ENCODE peak calls at places on chromosomes 7 and 10, in ten cellular contexts. H is HepG2, A is dorsolateral prefrontal cortex, Y is kidney, J is cardiac muscle cell, P is heart right ventricle, Q is psoas muscle, Z is endodermal cell, D is Peyer's patch, R is astrocyte. V is an unnamed sample.

GRCh38 chr7:92634924-92635519 is 44.8 kb upstream of the FAM133B start:
- DNase-seq in R (peak), Y (no peak), J (no peak), H (peak), D (no peak), A (no peak), P (no peak), Q (no peak), Z (no peak), V (peak)

GRCh38 chr10:74799840-74800239 is 26.6 kb upstream of the KAT6B start:
- DNase-seq in Y (no peak), H (peak), R (peak), Q (no peak), D (no peak), Z (no peak), A (no peak), P (no peak), J (no peak), V (no peak)

GRCh38 chr10:75418287-75418686 is 13.1 kb upstream of the LRMDA start:
- DNase-seq in P (no peak), Y (no peak), Q (no peak), A (no peak), D (no peak), H (no peak), Z (peak), J (no peak), R (no peak), V (no peak)

GRCh38 chr7:138630059-138630610 is 71.0 kb downstream of the SVOPL start:
- DNase-seq in H (no peak), J (no peak), Q (no peak), Z (peak), P (no peak), Y (no peak), A (no peak), R (no peak), D (no peak), V (no peak)

GRCh38 chr7:123535517-123535916 is 1.1 kb upstream of the IQUB start:
- DNase-seq in J (no peak), D (no peak), P (no peak), A (no peak), Z (no peak), Q (no peak), R (no peak), H (no peak), Y (peak), V (no peak)

GRCh38 chr10:81027223-81027622 is 489.5 kb downstream of the SH2D4B start:
- DNase-seq in D (no peak), Q (no peak), P (no peak), Z (no peak), J (no peak), A (no peak), H (no peak), R (no peak), Y (no peak), V (no peak)

GRCh38 chr7:45086348-45087065 is 2.3 kb downstream of the NACAD start:
- DNase-seq in H (no peak), A (peak), P (no peak), Y (peak), Z (no peak), Q (no peak), J (no peak), R (no peak), D (no peak), V (no peak)

GRCh38 chr10:69573056-69573806 is at the start of gene NEUROG3:
- DNase-seq in Q (peak), P (no peak), R (no peak), D (no peak), J (no peak), A (no peak), Y (no peak), H (no peak), Z (peak), V (no peak)

GRCh38 chr10:79298403-79299244 is 48.6 kb upstream of the PPIF start:
- DNase-seq in Z (no peak), H (peak), Y (no peak), P (no peak), J (no peak), Q (peak), D (peak), A (peak), R (peak), V (peak)

GRCh38 chr7:138843632-138844580 is 45.9 kb upstream of the ATP6V0A4 start:
- DNase-seq in Q (no peak), Y (no peak), R (no peak), J (no peak), Z (peak), P (no peak), A (no peak), H (no peak), D (no peak), V (no peak)

GRCh38 chr10:6128591-6129383 is 40.0 kb downstream of the RBM17 start:
- DNase-seq in Q (no peak), J (peak), R (no peak), P (no peak), A (peak), Y (no peak), H (no peak), Z (peak), D (no peak), V (peak)

GRCh38 chr7:96016735-96017134 is 244.4 kb downstream of the DYNC1I1 start:
- DNase-seq in H (no peak), R (no peak), Q (no peak), Y (no peak), Z (no peak), A (no peak), J (no peak), P (no peak), D (no peak), V (no peak)

DNA sequence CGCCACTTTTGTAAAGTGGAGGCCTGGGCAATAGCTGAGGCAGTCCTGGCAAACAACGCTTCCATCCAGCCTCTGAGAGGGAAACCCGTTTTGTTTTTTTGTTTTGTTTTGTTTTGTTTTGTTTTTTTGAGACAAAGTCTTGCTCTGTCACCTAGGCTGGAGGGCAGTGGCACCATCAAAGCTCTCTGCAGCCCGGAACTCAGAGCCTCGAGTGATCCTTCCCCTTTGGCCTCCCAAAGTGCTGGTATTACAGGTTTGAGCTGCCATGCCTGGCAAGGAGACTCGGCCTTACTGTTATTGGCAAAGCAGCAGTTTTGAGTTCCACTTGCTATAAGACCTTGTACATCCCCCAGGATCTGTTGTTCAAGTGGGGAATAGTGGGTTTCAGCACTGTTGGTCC is 10.5 kb upstream of the SLC25A16 start:
- DNase-seq in A (no peak), R (no peak), Z (no peak), J (no peak), Y (no peak), P (no peak), H (no peak), Q (no peak), D (no peak), V (no peak)
- TF ChIP-seq CTCF in A (no peak), R (no peak), Z (no peak), J (no peak), Y (no peak), P (no peak), H (no peak), Q (no peak), D (no peak), V (no peak)

GRCh38 chr10:119031496-119032059 is 2.1 kb downstream of the NANOS1 start:
- DNase-seq in J (no peak), D (no peak), R (no peak), Q (no peak), A (no peak), Z (peak), Y (no peak), P (no peak), H (no peak), V (no peak)
- H3K4me3 ChIP-seq in J (no peak), D (no peak), R (no peak), Q (peak), A (no peak), Z (peak), Y (no peak), P (peak), H (peak), V (peak)

GRCh38 chr10:13352519-13352918 is 4.4 kb upstream of the SEPHS1 start:
- DNase-seq in A (no peak), P (no peak), Y (no peak), J (peak), R (no peak), H (peak), Q (no peak), Z (peak), D (no peak), V (no peak)
- TF ChIP-seq CTCF in A (no peak), P (no peak), Y (no peak), J (no peak), R (no peak), H (peak), Q (no peak), Z (peak), D (no peak), V (peak)

DNA sequence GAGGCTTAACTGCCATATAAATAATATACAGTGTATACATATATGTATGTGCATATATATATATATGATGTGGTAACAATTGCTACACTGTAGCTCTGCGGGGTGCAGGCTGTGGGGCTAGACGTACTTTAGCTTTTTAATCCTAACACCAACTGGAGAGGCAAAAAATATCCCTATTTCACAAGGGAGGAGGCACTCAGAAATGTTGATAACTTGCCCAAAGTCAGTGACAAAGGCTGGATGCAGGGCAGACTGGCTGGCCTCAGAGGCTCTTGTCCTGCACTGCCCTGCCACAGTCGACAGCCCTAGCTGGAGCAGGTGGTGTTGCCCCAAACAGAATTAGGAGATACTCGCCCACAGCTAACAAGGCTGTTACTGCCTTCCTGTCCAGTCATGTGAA is 1.5 kb upstream of the RELN start:
- DNase-seq in Q (no peak), H (peak), Z (no peak), A (no peak), P (no peak), J (peak), D (no peak), Y (no peak), R (no peak), V (no peak)
- H3K4me3 ChIP-seq in Q (no peak), H (peak), Z (no peak), A (peak), P (no peak), J (peak), D (no peak), Y (no peak), R (no peak), V (peak)

DNA sequence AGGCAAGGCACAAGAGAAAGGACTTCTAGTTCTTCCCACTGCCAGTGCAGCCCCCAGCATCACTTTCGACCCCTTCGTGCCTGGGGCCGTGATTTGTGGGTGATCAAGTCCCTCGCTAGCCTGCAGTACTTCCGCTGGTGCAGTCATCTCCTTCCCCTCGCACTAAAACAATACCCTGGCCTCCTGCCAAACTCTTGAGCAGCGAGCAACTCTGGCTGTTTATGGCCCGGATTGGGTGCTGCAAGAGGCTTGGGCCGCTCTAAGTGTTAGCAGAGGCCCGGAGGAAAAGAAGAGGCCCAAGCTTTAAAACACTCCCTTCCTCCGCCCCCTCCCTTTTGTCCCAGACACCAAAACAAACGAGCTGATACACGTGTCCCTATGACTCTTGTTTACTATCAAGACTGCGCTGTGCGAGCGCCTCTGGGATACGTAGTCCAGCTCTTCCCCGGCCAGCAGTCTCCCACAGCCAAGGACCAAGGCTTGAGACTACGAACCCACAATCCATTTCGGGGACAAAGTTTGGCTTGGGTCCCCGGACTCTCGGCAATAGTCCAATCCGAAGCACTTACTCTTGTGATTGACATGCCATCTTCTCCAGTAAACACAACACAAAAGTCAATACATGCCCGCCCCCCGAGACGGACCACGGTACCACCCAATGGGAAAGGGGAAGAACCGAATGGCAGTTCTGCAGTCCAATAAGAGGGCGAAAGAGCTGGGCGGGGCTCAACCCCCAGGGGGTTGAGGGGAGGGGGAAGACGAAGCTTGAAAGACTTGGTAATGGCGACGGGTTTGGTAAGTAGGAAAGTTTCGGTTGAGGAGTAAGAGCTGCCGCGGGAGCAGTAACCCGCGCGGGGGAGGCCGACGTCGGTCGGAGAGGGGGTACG is at the start of gene HBP1:
- DNase-seq in J (peak), Y (peak), R (peak), P (peak), Z (peak), D (peak), H (peak), Q (peak), A (peak), V (peak)
- TF ChIP-seq CTCF in J (no peak), Y (no peak), R (no peak), P (no peak), Z (no peak), D (no peak), H (no peak), Q (no peak), A (no peak), V (no peak)

GRCh38 chr7:119838444-119838843 is 434.5 kb upstream of the KCND2 start:
- DNase-seq in J (no peak), Y (no peak), A (no peak), Z (no peak), D (no peak), Q (no peak), P (no peak), H (no peak), R (no peak), V (no peak)

GRCh38 chr7:119842337-119842736 is 430.6 kb upstream of the KCND2 start:
- DNase-seq in H (no peak), J (no peak), Y (no peak), Z (no peak), A (no peak), R (no peak), P (no peak), D (no peak), Q (no peak), V (no peak)

GRCh38 chr7:119842786-119843185 is 430.2 kb upstream of the KCND2 start:
- DNase-seq in Q (no peak), J (no peak), Z (no peak), H (no peak), P (no peak), A (no peak), Y (peak), R (no peak), D (no peak), V (no peak)
- H3K4me3 ChIP-seq in Q (no peak), J (no peak), Z (no peak), H (no peak), P (no peak), A (no peak), Y (no peak), R (no peak), D (no peak), V (no peak)

DNA sequence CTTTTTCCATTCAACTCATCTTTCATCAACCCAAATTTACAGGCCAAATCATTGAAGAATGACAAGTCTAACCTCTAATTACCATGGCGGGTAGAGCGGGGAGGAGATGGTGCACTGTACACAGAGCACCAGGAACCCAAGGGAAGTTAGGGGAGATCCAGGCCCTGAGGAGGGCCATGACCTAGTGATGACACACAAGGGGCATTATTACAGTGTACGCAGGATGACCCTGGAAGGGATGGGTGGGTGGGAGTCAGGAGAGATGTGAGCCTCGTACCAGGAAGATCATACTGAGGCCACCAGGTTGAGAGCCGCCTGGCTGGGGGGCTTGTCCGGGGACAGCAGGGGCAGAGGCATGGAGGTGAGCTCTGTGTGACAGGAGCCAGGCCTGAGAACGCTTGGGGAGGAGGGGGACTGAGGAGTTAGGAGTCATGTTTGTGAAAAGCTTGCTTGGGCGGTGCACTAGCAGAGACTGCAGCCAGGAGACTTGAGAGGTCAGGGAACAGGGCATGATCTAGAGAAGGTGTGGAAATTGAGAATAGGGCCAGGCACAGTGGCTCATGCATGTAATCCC is 89.5 kb upstream of the CCNY start:
- DNase-seq in A (no peak), D (no peak), Z (no peak), Q (no peak), R (no peak), J (no peak), H (no peak), P (no peak), Y (no peak), V (no peak)
- TF ChIP-seq CTCF in A (no peak), D (no peak), Z (no peak), Q (no peak), R (no peak), J (no peak), H (no peak), P (no peak), Y (no peak), V (no peak)

GRCh38 chr10:117548191-117548668 is 5.7 kb downstream of the EMX2 start:
- DNase-seq in A (no peak), R (no peak), J (no peak), D (no peak), Y (no peak), H (no peak), Z (peak), Q (no peak), P (no peak), V (no peak)

GRCh38 chr10:117545141-117546019 is 2.8 kb downstream of the EMX2 start:
- DNase-seq in D (peak), H (no peak), J (no peak), Z (peak), A (no peak), P (no peak), R (no peak), Q (no peak), Y (peak), V (no peak)

GRCh38 chr10:117546020-117546629 is 3.6 kb downstream of the EMX2 start:
- DNase-seq in Z (no peak), J (no peak), Y (peak), D (peak), H (no peak), Q (no peak), P (no peak), R (no peak), A (no peak), V (no peak)

GRCh38 chr10:117547301-117548153 is 5.0 kb downstream of the EMX2 start:
- DNase-seq in Y (no peak), Q (no peak), P (no peak), J (no peak), H (no peak), A (no peak), R (no peak), D (no peak), Z (peak), V (no peak)

DNA sequence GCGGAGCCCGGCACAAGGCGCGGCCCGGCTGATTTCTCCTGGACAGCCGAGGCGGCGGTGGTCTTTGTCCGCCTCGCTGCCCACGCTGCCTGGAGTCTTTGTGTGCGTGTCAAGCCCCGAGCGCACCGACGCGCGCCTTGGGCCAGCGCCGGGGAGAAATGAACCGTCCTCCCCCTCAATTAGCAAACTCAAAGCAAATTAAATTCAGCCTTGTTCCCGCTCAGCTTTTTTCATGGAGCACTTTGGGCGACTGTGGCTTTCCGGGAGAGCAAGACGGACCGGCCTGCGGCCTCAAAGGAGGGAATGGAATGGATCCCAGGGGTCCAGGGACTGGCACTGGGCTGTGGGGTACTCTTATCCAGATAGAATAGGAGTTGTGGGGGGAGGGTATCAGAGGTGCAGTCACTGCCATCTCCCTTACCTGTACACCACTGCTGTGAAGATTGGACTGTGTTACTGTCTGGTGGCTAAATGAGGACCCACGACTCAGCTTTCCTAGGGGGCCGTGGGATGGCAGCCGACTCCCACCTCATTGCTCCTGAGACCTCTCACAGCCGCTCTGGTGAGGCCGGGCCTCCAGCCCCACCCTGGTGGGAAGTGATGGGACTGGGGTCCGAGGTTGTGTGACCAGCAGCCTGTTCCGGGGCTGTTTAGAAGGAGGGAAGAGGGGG is 4.2 kb downstream of the EMX2 start:
- DNase-seq in J (no peak), A (no peak), Q (no peak), H (no peak), R (no peak), P (no peak), Z (peak), D (no peak), Y (no peak), V (no peak)
- H3K4me3 ChIP-seq in J (no peak), A (peak), Q (peak), H (no peak), R (peak), P (no peak), Z (no peak), D (no peak), Y (peak), V (no peak)

GRCh38 chr10:12196531-12197211 is 683 bp downstream of the CDC123 start:
- DNase-seq in A (no peak), Y (no peak), D (no peak), P (no peak), Q (no peak), Z (no peak), R (no peak), H (no peak), J (no peak), V (no peak)

GRCh38 chr10:12193193-12193592 is 2.5 kb downstream of the NUDT5 start:
- DNase-seq in H (no peak), Q (no peak), D (no peak), P (no peak), J (no peak), A (no peak), Y (no peak), Z (no peak), R (peak), V (no peak)

GRCh38 chr10:12195603-12196506 is at the start of the genes CDC123 and NUDT5:
- DNase-seq in Z (peak), P (peak), Y (peak), H (peak), D (peak), Q (peak), R (peak), A (peak), J (peak), V (peak)

GRCh38 chr10:12194752-12195271 is 879 bp downstream of the NUDT5 start:
- DNase-seq in A (peak), Q (peak), H (no peak), Y (no peak), R (peak), P (peak), D (peak), J (peak), Z (peak), V (no peak)

GRCh38 chr10:12195281-12195602 is 449 bp downstream of the NUDT5 start:
- DNase-seq in P (no peak), D (no peak), H (no peak), Y (no peak), A (no peak), Q (no peak), J (peak), R (no peak), Z (no peak), V (no peak)
- TF ChIP-seq CTCF in P (no peak), D (no peak), H (no peak), Y (no peak), A (no peak), Q (no peak), J (no peak), R (no peak), Z (no peak), V (no peak)

GRCh38 chr10:522350-522749 is 167.1 kb downstream of the DIP2C start:
- DNase-seq in R (no peak), J (no peak), A (peak), Q (no peak), Z (no peak), D (no peak), Y (no peak), H (no peak), P (no peak), V (no peak)
- H3K4me3 ChIP-seq in R (no peak), J (no peak), A (no peak), Q (no peak), Z (no peak), D (no peak), Y (no peak), H (no peak), P (no peak), V (no peak)